ENCODE peak calls at places on chromosome 19, in five cellular contexts. N is tibial nerve, M is uterus, W is cardiac muscle cell, V is mammary epithelial cell. Y is an unnamed sample.
A peak's percentile ranks its signal among the peaks of the same experiment; 100 is the strongest.

GRCh38 chr19:56595548-56595899 is 422 bp downstream of the ZNF71 start:
- DNase-seq in V (no peak), N (no peak), M (no peak), W (no peak), Y (no peak)

GRCh38 chr19:55145241-55145640 is 3.8 kb downstream of the TNNT1 start:
- DNase-seq in M (no peak), W (no peak), N (no peak), V (no peak), Y (no peak)

GRCh38 chr19:44746946-44747738 is 1.4 kb upstream of the BCL3 start:
- DNase-seq in V (peak; percentile 98), N (peak; percentile 84), M (peak; percentile 96), W (peak; percentile 84), Y (peak; percentile 92)

GRCh38 chr19:3061214-3062161 is 807 bp downstream of the TLE5 start:
- DNase-seq in M (peak; percentile 71), V (no peak), N (no peak), W (peak; percentile 30), Y (peak; percentile 70)

GRCh38 chr19:9306443-9306842 is 3.2 kb downstream of the ZNF699 start:
- DNase-seq in N (no peak), M (no peak), W (no peak), V (peak; percentile 73), Y (no peak)

GRCh38 chr19:46717034-46717715 is at the start of gene PRKD2:
- DNase-seq in V (peak; percentile 72), M (peak; percentile 91), W (peak; percentile 89), N (peak; percentile 83), Y (peak; percentile 92)

GRCh38 chr19:55544776-55545439 is 435 bp downstream of the SBK3 start:
- DNase-seq in N (no peak), W (no peak), V (no peak), M (no peak), Y (no peak)

GRCh38 chr19:8616861-8617260 is 6.3 kb upstream of the ADAMTS10 start:
- DNase-seq in V (no peak), M (no peak), W (no peak), N (no peak), Y (no peak)

GRCh38 chr19:43126720-43127119 is 44.2 kb upstream of the PSG2 start:
- DNase-seq in W (no peak), V (no peak), M (no peak), N (no peak), Y (no peak)

GRCh38 chr19:11659612-11660011 is 62.3 kb downstream of the ZNF627 start:
- DNase-seq in W (no peak), N (no peak), M (no peak), V (peak; percentile 6), Y (no peak)

GRCh38 chr19:18713550-18714117 is 30.2 kb downstream of the CRTC1 start:
- DNase-seq in N (no peak), V (no peak), W (no peak), M (no peak), Y (no peak)

GRCh38 chr19:7657047-7657779 is 11.6 kb upstream of the RETN start:
- DNase-seq in W (no peak), M (no peak), V (no peak), N (no peak), Y (peak; percentile 83)

GRCh38 chr19:17205237-17206140 is 9.7 kb upstream of the USE1 start:
- DNase-seq in W (peak; percentile 72), M (peak; percentile 53), V (peak; percentile 23), N (peak; percentile 38), Y (peak; percentile 82)

GRCh38 chr19:19209372-19209771 is 2.4 kb upstream of the NCAN start:
- DNase-seq in M (no peak), W (no peak), N (no peak), V (no peak), Y (no peak)

GRCh38 chr19:44903602-44904425 is 1.8 kb upstream of the APOE start:
- DNase-seq in W (peak; percentile 69), V (no peak), N (peak; percentile 70), M (peak; percentile 56), Y (peak; percentile 79)

GRCh38 chr19:10007366-10007765 is 2.9 kb downstream of the COL5A3 start:
- DNase-seq in M (peak; percentile 66), W (no peak), N (no peak), V (no peak), Y (no peak)

GRCh38 chr19:18939922-18940775 is 868 bp downstream of the HOMER3 start:
- DNase-seq in W (peak; percentile 47), N (no peak), M (peak; percentile 63), V (peak; percentile 65), Y (no peak)

GRCh38 chr19:40691421-40692211 is 1.2 kb upstream of the NUMBL start:
- DNase-seq in W (no peak), M (peak; percentile 47), V (no peak), N (no peak), Y (no peak)

GRCh38 chr19:17385878-17386611 is 8.0 kb downstream of the CCDC194 start:
- DNase-seq in M (peak; percentile 54), N (peak; percentile 33), W (peak; percentile 68), V (no peak), Y (peak; percentile 79)

GRCh38 chr19:32070101-32070500 is 275.3 kb upstream of the ZNF507 start:
- DNase-seq in V (no peak), W (no peak), N (no peak), M (no peak), Y (no peak)

GRCh38 chr19:10617409-10618121 is 7.8 kb upstream of the SLC44A2 start:
- DNase-seq in V (peak; percentile 86), M (no peak), W (no peak), N (no peak), Y (no peak)

GRCh38 chr19:56537442-56537841 is 1.3 kb upstream of the ZFP28 start:
- DNase-seq in V (no peak), W (no peak), N (no peak), M (no peak), Y (no peak)

GRCh38 chr19:7625763-7626372 is 3.5 kb downstream of the XAB2 start:
- DNase-seq in N (no peak), M (no peak), W (no peak), V (no peak), Y (no peak)

GRCh38 chr19:1555802-1556638 is 12.1 kb downstream of the MEX3D start:
- DNase-seq in W (no peak), N (no peak), M (no peak), V (no peak), Y (no peak)

GRCh38 chr19:940591-941291 is 14.9 kb downstream of the ARID3A start:
- DNase-seq in W (no peak), N (peak; percentile 59), M (peak; percentile 47), V (peak; percentile 59), Y (peak; percentile 89)

GRCh38 chr19:39736088-39736487 is 1.7 kb downstream of the CLC start:
- DNase-seq in M (no peak), W (no peak), N (no peak), V (no peak), Y (no peak)

GRCh38 chr19:15421726-15422260 is 3.0 kb upstream of the AKAP8L start:
- DNase-seq in M (no peak), V (no peak), N (no peak), W (no peak), Y (no peak)

GRCh38 chr19:49749055-49749716 is 13.9 kb downstream of the TSKS start:
- DNase-seq in N (no peak), V (no peak), W (no peak), M (no peak), Y (no peak)

DNA sequence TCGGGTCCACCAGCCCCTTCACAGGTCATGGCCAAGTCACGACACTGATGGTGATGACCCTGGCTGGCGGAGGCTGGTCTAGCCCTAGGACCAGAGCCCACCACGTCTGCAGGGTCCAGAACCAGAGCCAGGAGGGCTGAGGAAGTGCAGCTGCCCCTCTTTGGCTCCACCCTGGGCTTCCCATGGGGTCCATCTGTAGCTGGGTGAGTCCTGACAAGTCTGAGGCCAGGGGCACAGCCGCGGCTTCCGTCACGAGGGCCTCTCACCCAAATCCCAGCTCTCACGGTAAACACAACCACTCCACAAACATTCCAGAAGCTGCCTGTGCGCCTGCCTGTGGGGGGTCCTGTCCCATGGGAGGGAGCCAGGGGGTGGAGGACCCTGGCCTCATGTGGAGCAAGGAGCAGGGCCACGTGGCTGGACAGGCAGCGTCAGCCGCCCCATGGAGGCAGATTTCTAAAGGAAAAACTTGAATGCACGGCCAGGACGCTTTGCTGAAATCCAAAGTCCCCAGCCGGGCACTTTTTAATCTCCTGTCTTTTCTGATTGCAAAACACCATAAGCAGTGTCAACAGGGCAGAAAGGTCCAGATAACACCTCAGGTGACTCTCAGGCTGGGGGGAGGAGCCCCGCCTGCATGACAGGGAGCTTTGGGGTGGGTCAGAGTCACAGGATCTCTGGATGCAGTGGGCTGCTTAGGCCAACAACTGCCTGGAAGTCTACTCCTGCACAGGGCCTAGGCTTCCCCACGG is 29.9 kb downstream of the CEBPG start:
- DNase-seq in N (peak; percentile 7), M (no peak), V (no peak), W (no peak), Y (peak; percentile 71)
- TF ChIP-seq CTCF in N (no peak), M (no peak), V (no peak), W (no peak), Y (no peak)

DNA sequence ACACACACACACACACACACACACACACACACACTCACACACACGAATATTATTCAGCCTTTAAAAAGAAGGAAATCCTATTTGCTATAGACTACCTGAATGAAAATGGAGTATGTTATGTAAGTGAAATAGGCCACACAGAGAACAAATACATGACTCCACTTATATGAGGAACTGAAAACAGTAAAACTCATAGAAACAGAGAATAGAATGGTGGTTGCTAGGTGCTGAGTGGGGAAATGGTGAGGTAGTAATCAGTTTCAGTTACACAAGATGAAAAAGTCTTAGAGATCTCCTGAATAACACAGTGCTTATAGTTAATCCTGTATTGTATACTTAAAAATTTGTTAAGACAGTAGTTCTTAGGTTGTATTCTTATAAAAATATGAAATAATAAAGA is 8.2 kb downstream of the ZNF677 start:
- DNase-seq in N (no peak), V (no peak), M (no peak), W (no peak), Y (no peak)
- H3K9me3 ChIP-seq in N (peaks cover 99% of the 10 kb centered on the region), V (peaks cover 32% of the 10 kb centered on the region), M (peaks cover 46% of the 10 kb centered on the region), W (peaks cover 1% of the 10 kb centered on the region), Y (peaks cover 76% of the 10 kb centered on the region)

DNA sequence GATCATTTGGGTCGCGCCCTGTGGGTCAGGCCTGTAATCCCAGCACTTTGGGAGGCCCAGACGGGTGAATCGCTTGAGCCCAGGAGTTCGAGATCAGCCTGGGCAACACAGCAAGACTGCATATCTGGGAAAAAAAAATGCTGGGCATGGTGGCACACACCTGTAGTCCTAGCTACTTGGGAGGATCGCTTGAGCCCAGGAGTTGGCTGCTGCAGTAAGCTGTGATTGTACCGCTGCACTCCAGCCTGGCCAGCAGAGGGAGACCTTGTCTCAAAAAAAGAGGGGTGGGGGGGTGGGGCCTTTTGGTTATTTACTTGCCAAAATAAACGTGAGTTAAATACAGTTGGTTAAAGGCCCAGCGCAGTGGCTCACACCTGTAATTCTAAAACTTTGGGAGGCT is 9.8 kb upstream of the ZNF544 start:
- DNase-seq in V (no peak), M (no peak), W (peak; percentile 18), N (no peak), Y (no peak)
- TF ChIP-seq CTCF in V (no peak), M (no peak), W (peak; percentile 13), N (no peak), Y (peak; percentile 28)

DNA sequence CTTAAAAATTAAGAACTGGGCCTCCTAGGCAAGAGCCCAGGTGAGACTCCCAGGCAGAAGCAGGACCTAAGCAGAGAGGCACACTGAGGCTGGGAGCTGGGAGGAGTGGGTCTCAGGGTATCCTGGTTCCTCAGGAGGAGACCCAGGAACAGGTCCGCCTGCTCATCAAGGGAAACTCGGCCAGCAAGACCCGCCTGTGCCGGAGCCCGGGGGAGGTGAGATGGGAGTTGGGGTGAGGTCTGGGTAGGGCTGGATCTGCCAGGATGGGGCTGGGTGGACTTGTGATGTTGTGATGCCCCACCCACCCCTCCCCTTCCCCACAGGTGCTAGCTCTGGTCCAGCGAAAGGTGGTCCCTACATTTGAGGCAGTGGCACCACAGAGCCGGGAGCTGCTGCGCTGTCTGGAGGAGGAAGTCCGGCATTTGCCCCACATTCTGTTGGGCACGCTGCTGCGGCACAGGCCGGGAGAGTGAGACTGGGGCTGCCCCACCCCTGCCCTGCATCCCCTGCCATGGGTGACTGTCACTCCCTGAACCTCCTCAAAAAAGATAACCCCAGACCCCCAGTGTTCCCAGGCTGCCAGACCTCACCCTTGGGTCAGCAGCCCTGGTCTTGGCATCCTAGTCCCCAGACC is 6.9 kb downstream of the HAUS5 start:
- DNase-seq in N (no peak), M (no peak), V (no peak), W (no peak), Y (no peak)
- H3K9me3 ChIP-seq in N (no peaks in the 10 kb centered on the region), M (no peaks in the 10 kb centered on the region), V (no peaks in the 10 kb centered on the region), W (no peaks in the 10 kb centered on the region), Y (no peaks in the 10 kb centered on the region)